ENCODE peak calls at places on chromosomes 1 and 21, in four cellular contexts. V is H1, E is K562, W is HepG2. C is an unnamed sample.

GRCh38 chr21:44426663-44427191 is 28.6 kb upstream of the LRRC3 start:
- DNase-seq in E (no peak), V (no peak), W (no peak), C (no peak)

GRCh38 chr1:179082308-179083030 is 599 bp downstream of the TOR3A start:
- DNase-seq in E (peak; percentile 86), V (no peak), W (peak; percentile 46), C (no peak)

GRCh38 chr1:14880456-14881316 is 272.9 kb upstream of the TMEM51 start:
- DNase-seq in W (no peak), E (no peak), V (no peak), C (no peak)

GRCh38 chr1:111361761-111362160 is 65.8 kb downstream of the OVGP1 start:
- DNase-seq in W (no peak), V (no peak), E (no peak), C (no peak)

GRCh38 chr1:48853006-48853405 is 76.3 kb upstream of the BEND5 start:
- DNase-seq in W (no peak), E (no peak), V (no peak), C (no peak)

GRCh38 chr21:16192900-16193299 is 463.1 kb downstream of the USP25 start:
- DNase-seq in W (no peak), E (no peak), V (no peak), C (no peak)

GRCh38 chr21:42797522-42797921 is 81.8 kb downstream of the WDR4 start:
- DNase-seq in V (no peak), E (no peak), W (no peak), C (no peak)

GRCh38 chr1:147853391-147853790 is 49.2 kb upstream of the GJA8 start:
- DNase-seq in V (no peak), E (no peak), W (no peak), C (no peak)

GRCh38 chr1:174153825-174154107 is 5.6 kb upstream of the RABGAP1L start:
- DNase-seq in W (no peak), V (no peak), E (no peak), C (no peak)

GRCh38 chr1:208243522-208243850 is 698 bp downstream of the PLXNA2 start:
- DNase-seq in V (no peak), W (no peak), E (peak; percentile 44), C (no peak)
- TF ChIP-seq CTCF in V (no peak), W (no peak), E (no peak), C (no peak)

GRCh38 chr1:8587784-8588183 is 229.7 kb downstream of the RERE start:
- DNase-seq in E (no peak), V (no peak), W (no peak), C (no peak)

GRCh38 chr1:8584316-8584715 is 233.1 kb downstream of the RERE start:
- DNase-seq in E (no peak), V (no peak), W (no peak), C (no peak)

GRCh38 chr1:8589571-8589970 is 227.9 kb downstream of the RERE start:
- DNase-seq in E (no peak), V (no peak), W (no peak), C (no peak)

GRCh38 chr1:8583031-8583430 is 234.4 kb downstream of the RERE start:
- DNase-seq in W (no peak), V (no peak), E (no peak), C (no peak)

DNA sequence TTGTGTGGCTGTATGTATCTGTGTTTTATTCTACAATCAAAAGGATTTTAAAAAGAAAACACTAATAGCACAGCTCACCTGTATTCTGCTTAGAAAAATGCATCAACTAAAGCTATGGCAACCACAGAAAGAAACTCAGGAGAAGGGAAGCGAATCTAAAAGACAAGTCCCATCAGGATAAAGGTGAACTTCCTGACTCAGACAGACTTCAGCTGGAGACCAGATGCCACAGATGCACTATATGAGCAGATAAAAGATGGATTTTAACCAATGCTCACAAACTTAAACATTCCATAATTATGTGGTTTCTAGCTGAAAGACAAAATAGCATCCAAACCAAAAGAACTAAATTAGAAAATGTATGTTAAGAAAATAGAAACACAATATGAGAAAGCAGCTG is 231.0 kb downstream of the RERE start:
- DNase-seq in V (no peak), W (no peak), E (no peak), C (no peak)
- TF ChIP-seq SP1 in V (no peak), W (no peak), E (no peak), C (no peak)

GRCh38 chr1:231636157-231636556 is 9.6 kb downstream of the DISC1 start:
- DNase-seq in E (no peak), V (no peak), W (peak; percentile 67), C (no peak)
- TF ChIP-seq KDM1A in E (no peak), V (no peak), W (no peak), C (no peak)

GRCh38 chr1:73839922-73840321 is 358.1 kb downstream of the LRRIQ3 start:
- DNase-seq in E (no peak), W (peak; percentile 1), V (no peak), C (no peak)
- TF ChIP-seq CTCF in E (no peak), W (peak; percentile 41), V (no peak), C (peak; percentile 35)

DNA sequence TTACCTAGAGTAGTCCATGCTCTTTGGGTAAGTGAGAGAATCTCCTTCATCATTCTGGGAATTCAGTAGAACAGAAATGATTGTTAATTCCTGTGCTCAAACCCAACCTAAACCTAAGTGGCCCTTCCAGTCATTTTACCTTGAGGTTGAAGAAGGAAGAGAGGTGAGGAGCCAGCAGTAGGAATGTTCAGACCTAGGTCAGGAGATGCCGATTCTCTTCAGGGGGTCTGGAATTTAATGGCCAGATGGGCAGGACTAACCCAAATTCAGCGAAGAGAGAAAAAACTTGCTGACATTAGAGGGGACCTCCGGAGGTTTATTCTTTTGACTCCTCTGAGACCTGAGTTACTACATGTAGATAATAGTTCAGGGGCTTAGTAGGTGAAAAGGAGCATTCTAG is 16.5 kb upstream of the OR2B11 start:
- DNase-seq in W (no peak), V (no peak), E (no peak), C (no peak)
- TF ChIP-seq SP1 in W (no peak), V (no peak), E (no peak), C (no peak)

DNA sequence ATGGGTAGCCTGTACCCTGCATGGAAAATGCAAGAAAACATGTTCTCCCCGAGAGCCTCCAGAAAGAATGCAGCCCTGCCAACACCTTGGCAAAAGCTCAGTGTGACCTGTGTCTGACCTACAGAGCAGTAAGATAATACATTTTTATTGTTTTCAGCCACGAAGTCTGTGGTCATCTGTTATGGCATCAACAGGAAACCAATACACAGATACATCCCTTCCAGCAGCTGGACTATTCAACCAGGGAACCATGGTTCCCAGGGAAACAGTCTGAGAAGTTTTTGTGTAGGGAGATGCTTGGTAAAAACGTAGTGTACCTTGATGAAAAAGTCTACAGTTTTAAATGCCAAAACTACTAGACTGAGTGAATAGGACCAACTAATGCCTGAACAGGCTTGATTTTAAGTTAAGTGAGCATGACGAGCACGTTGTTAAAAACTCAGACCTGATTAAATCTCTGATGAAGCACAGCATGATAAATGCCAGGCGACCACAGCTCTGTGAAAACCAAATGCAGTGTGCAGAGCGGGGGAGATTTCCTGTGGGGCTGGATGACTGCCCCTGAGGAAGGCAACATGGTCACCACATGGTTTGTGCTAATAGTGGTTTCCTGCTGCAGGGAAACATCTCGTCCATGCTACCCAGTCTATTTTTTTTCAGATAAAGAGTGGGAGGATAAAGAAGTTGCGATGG is 228.9 kb downstream of the TNR start:
- DNase-seq in W (no peak), V (no peak), E (no peak), C (no peak)
- TF ChIP-seq KDM1A in W (no peak), V (no peak), E (no peak), C (no peak)

GRCh38 chr1:19648689-19649088 is 4.6 kb downstream of the NBL1 start:
- DNase-seq in E (no peak), W (peak; percentile 53), V (peak; percentile 74), C (no peak)
- TF ChIP-seq CTCF in E (peak; percentile 65), W (peak; percentile 82), V (peak; percentile 61), C (peak; percentile 9)

DNA sequence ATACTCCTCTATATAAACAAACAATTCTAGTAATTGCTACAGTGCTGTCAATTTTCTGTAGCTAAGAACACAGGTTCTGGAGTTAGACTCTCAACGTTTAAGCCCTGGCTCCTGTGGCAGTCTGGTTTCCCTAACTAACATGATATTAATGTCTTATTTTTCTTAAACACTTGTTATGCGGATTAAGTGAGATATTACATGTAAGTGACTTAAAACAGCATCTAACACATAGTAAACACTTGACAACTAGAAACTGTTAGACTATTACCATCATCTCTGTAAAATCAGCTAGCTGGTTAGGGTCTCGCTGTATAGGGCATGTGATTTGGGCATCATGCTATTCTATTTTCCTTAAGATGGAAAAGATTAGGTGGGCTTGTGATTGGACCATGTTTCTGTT is 2.3 kb downstream of the VANGL1 start:
- DNase-seq in W (no peak), E (no peak), V (no peak), C (no peak)
- TF ChIP-seq SP1 in W (no peak), E (no peak), V (no peak), C (no peak)